ENCODE peak calls at places on chromosomes 6 and 20, in eight cellular contexts. F is IMR-90; A is effector CD4-positive, alpha-beta T cell; I is stimulated activated CD4-positive, alpha-beta T cell treated with anti-CD3 and anti-CD28 coated beads, Interleukin-2, amount 100 ng/mL, for 48 hours; V is omental fat pad; R is NCI-H1417; J is activated CD8-positive, alpha-beta memory T cell treated with anti-CD3 and anti-CD28 coated beads, Interleukin-2, amount 50 U/mL, for 4 hours; P is AG10803. M is an unnamed sample.

GRCh38 chr20:49924247-49924646 is 8.9 kb upstream of the SPATA2 start:
- DNase-seq in R (no peak), A (no peak), I (no peak), J (no peak), F (no peak), V (no peak), P (no peak), M (no peak)

GRCh38 chr6:107129370-107129925 is 14.1 kb upstream of the BEND3 start:
- DNase-seq in P (no peak), I (no peak), R (peak; percentile 30), J (no peak), V (no peak), A (no peak), F (no peak), M (no peak)

GRCh38 chr6:149318581-149319286 is 1.2 kb downstream of the TAB2 start:
- DNase-seq in I (no peak), R (peak; percentile 73), A (no peak), J (no peak), F (no peak), V (no peak), P (peak; percentile 29), M (no peak)

GRCh38 chr6:87730310-87730709 is 28.3 kb upstream of the AKIRIN2 start:
- DNase-seq in R (no peak), V (no peak), I (no peak), P (peak; percentile 35), J (no peak), F (peak; percentile 63), A (no peak), M (no peak)

GRCh38 chr6:7446644-7447325 is 57.2 kb downstream of the RIOK1 start:
- DNase-seq in I (no peak), F (no peak), V (no peak), J (no peak), A (no peak), R (no peak), P (no peak), M (no peak)

GRCh38 chr6:40626886-40627285 is 39.7 kb upstream of the LRFN2 start:
- DNase-seq in A (no peak), F (no peak), I (no peak), P (no peak), V (no peak), J (no peak), R (no peak), M (no peak)

GRCh38 chr6:143579703-143580102 is 68.2 kb upstream of the FUCA2 start:
- DNase-seq in P (peak; percentile 93), F (peak; percentile 95), A (no peak), J (no peak), V (no peak), I (no peak), R (no peak), M (no peak)

GRCh38 chr6:30357678-30358339 is 12.9 kb downstream of the RPP21 start:
- DNase-seq in A (peak; percentile 30), R (peak; percentile 76), J (peak; percentile 50), V (no peak), I (no peak), P (peak; percentile 71), F (peak; percentile 74), M (peak; percentile 81)

GRCh38 chr20:58342104-58342945 is 32.8 kb downstream of the RAB22A start:
- DNase-seq in F (peak; percentile 67), A (no peak), R (no peak), P (peak; percentile 62), J (no peak), I (no peak), V (no peak), M (no peak)

GRCh38 chr20:38187512-38187911 is 22.4 kb upstream of the TGM2 start:
- DNase-seq in F (peak; percentile 43), I (no peak), V (no peak), P (peak; percentile 46), A (no peak), J (no peak), R (no peak), M (peak; percentile 47)

GRCh38 chr20:22338140-22338708 is 246.1 kb downstream of the FOXA2 start:
- DNase-seq in F (no peak), R (no peak), A (no peak), I (no peak), J (no peak), V (no peak), P (no peak), M (no peak)

GRCh38 chr20:14721926-14722325 is 384.5 kb upstream of the FLRT3 start:
- DNase-seq in V (no peak), J (no peak), R (no peak), P (peak; percentile 48), F (no peak), I (no peak), A (no peak), M (no peak)

GRCh38 chr6:161498359-161498758 is 224.5 kb upstream of the AGPAT4 start:
- DNase-seq in P (peak; percentile 59), A (no peak), V (no peak), F (peak; percentile 61), I (no peak), J (no peak), R (peak; percentile 70), M (peak; percentile 66)

GRCh38 chr6:164356814-164357213 is 942.3 kb downstream of the QKI start:
- DNase-seq in A (no peak), F (no peak), V (no peak), J (no peak), P (no peak), I (no peak), R (no peak), M (no peak)

GRCh38 chr6:56370127-56370540 is 122.8 kb upstream of the COL21A1 start:
- DNase-seq in P (peak; percentile 66), I (no peak), V (no peak), J (no peak), F (no peak), A (no peak), R (peak; percentile 29), M (peak; percentile 59)

GRCh38 chr6:18307006-18307405 is 42.7 kb upstream of the DEK start:
- DNase-seq in J (no peak), A (no peak), R (no peak), P (peak; percentile 98), V (no peak), I (no peak), F (peak; percentile 48), M (no peak)

GRCh38 chr20:19566226-19566960 is 191.7 kb upstream of the RIN2 start:
- DNase-seq in F (no peak), A (no peak), V (no peak), R (no peak), I (no peak), J (no peak), P (peak; percentile 22), M (no peak)

GRCh38 chr6:155440758-155441157 is 14.9 kb downstream of the NOX3 start:
- DNase-seq in F (no peak), J (no peak), I (no peak), P (no peak), R (peak; percentile 20), V (no peak), A (no peak), M (no peak)

GRCh38 chr6:98335594-98335993 is 498.8 kb upstream of the POU3F2 start:
- DNase-seq in F (no peak), A (no peak), P (no peak), I (no peak), J (no peak), R (peak; percentile 92), V (no peak), M (no peak)

GRCh38 chr6:30447237-30447636 is 42.1 kb upstream of the HLA-E start:
- DNase-seq in P (peak; percentile 28), V (no peak), F (peak; percentile 8), J (no peak), A (no peak), I (no peak), R (no peak), M (peak; percentile 75)

GRCh38 chr6:104186836-104187235 is 672.9 kb downstream of the HACE1 start:
- DNase-seq in I (no peak), F (no peak), R (no peak), P (no peak), A (no peak), J (no peak), V (no peak), M (no peak)

GRCh38 chr6:9467746-9468145 is 947.1 kb downstream of the TFAP2A start:
- DNase-seq in V (no peak), J (no peak), R (peak; percentile 5), A (no peak), F (peak; percentile 67), I (no peak), P (peak; percentile 83), M (no peak)

GRCh38 chr20:63767456-63767855 is 27.9 kb downstream of the SLC2A4RG start:
- DNase-seq in P (no peak), R (no peak), A (no peak), J (no peak), V (no peak), I (no peak), F (no peak), M (no peak)

GRCh38 chr6:158653577-158654354 is 3.9 kb downstream of the SYTL3 start:
- DNase-seq in V (no peak), A (peak; percentile 83), J (peak; percentile 82), I (peak; percentile 75), R (no peak), F (peak; percentile 72), P (peak; percentile 70), M (no peak)

GRCh38 chr6:79614326-79615285 is 16.5 kb upstream of the SH3BGRL2 start:
- DNase-seq in R (no peak), J (no peak), A (no peak), I (no peak), P (no peak), F (no peak), V (no peak), M (no peak)

GRCh38 chr6:30555428-30556005 is 772 bp downstream of the GNL1 start:
- DNase-seq in A (no peak), V (no peak), P (peak; percentile 17), I (no peak), R (peak; percentile 57), F (peak; percentile 23), J (no peak), M (peak; percentile 61)

GRCh38 chr6:96032646-96033045 is 16.9 kb downstream of the FUT9 start:
- DNase-seq in I (no peak), V (no peak), R (peak; percentile 83), F (no peak), P (no peak), J (no peak), A (no peak), M (no peak)

GRCh38 chr6:7438011-7438410 is 48.4 kb downstream of the RIOK1 start:
- DNase-seq in R (no peak), I (no peak), A (no peak), F (no peak), J (no peak), V (no peak), P (peak; percentile 68), M (no peak)

GRCh38 chr20:11851646-11852045 is 66.0 kb upstream of the BTBD3 start:
- DNase-seq in V (no peak), J (no peak), F (peak; percentile 8), I (no peak), A (no peak), R (no peak), P (no peak), M (no peak)

GRCh38 chr6:101231606-101232235 is 161.8 kb upstream of the GRIK2 start:
- DNase-seq in A (no peak), I (no peak), F (no peak), J (no peak), V (no peak), P (no peak), R (no peak), M (no peak)

GRCh38 chr20:63495771-63496403 is 3.0 kb downstream of the EEF1A2 start:
- DNase-seq in J (peak; percentile 82), I (peak; percentile 85), P (peak; percentile 25), F (peak; percentile 28), A (peak; percentile 78), V (peak; percentile 58), R (peak; percentile 71), M (peak; percentile 87)

GRCh38 chr20:62827323-62828050 is 10.6 kb downstream of the COL9A3 start:
- DNase-seq in J (no peak), R (peak; percentile 25), I (no peak), V (no peak), A (no peak), F (no peak), P (no peak), M (no peak)

GRCh38 chr6:169798764-169799473 is 47.5 kb downstream of the ERMARD start:
- DNase-seq in V (no peak), A (no peak), P (no peak), R (no peak), J (no peak), I (no peak), F (no peak), M (no peak)

GRCh38 chr20:41006936-41007871 is 21.4 kb upstream of the TOP1 start:
- DNase-seq in V (no peak), P (no peak), F (no peak), J (no peak), R (no peak), A (no peak), I (no peak), M (no peak)